ENCODE peak calls at places on chromosomes 11 and 22, in four cellular contexts. One of them, this sample, is unnamed. For H3K9me2, the result is how much of the 10 kb centered on the place peaks cover.

GRCh38 chr11:82858556-82859091 is 41.6 kb downstream of the PRCP start:
- DNase-seq in GM23338: no peak
- DNase-seq in HCT116: no peak
- DNase-seq in OCI-LY7: no peak
- DNase-seq in this sample: no peak

GRCh38 chr11:61007383-61007970 is 36.0 kb downstream of the CD6 start:
- DNase-seq in HCT116: no peak
- DNase-seq in GM23338: peak
- DNase-seq in OCI-LY7: no peak
- DNase-seq in this sample: peak

GRCh38 chr11:95412074-95412473 is 181.1 kb upstream of the SESN3 start:
- DNase-seq in OCI-LY7: no peak
- DNase-seq in HCT116: no peak
- DNase-seq in GM23338: no peak
- DNase-seq in this sample: no peak

GRCh38 chr11:69113226-69113625 is 42.5 kb upstream of the SMIM38 start:
- DNase-seq in OCI-LY7: no peak
- DNase-seq in GM23338: no peak
- DNase-seq in HCT116: no peak
- DNase-seq in this sample: no peak

GRCh38 chr11:44611687-44612437 is 46.4 kb downstream of the CD82 start:
- DNase-seq in HCT116: no peak
- DNase-seq in GM23338: no peak
- DNase-seq in OCI-LY7: peak
- DNase-seq in this sample: no peak

GRCh38 chr11:35245786-35246185 is 106.8 kb downstream of the CD44 start:
- DNase-seq in HCT116: no peak
- DNase-seq in OCI-LY7: no peak
- DNase-seq in GM23338: no peak
- DNase-seq in this sample: no peak

GRCh38 chr11:30392221-30392784 is 69.4 kb downstream of the ARL14EP start:
- DNase-seq in HCT116: no peak
- DNase-seq in GM23338: no peak
- DNase-seq in OCI-LY7: no peak
- DNase-seq in this sample: peak

GRCh38 chr22:17230239-17230638 is 11.0 kb upstream of the ADA2 start:
- DNase-seq in HCT116: no peak
- DNase-seq in OCI-LY7: no peak
- DNase-seq in GM23338: no peak
- DNase-seq in this sample: no peak

GRCh38 chr22:28360846-28361424 is 318.7 kb downstream of the TTC28 start:
- DNase-seq in OCI-LY7: no peak
- DNase-seq in HCT116: no peak
- DNase-seq in GM23338: no peak
- DNase-seq in this sample: no peak

GRCh38 chr11:45918331-45918941 is 759 bp upstream of the PEX16 start:
- DNase-seq in OCI-LY7: peak
- DNase-seq in HCT116: no peak
- DNase-seq in GM23338: peak
- DNase-seq in this sample: peak

GRCh38 chr22:20653012-20653794 is 120.7 kb upstream of the SERPIND1 start:
- DNase-seq in HCT116: no peak
- DNase-seq in GM23338: no peak
- DNase-seq in OCI-LY7: no peak
- DNase-seq in this sample: no peak

GRCh38 chr11:17699157-17700114 is 19.9 kb upstream of the MYOD1 start:
- DNase-seq in OCI-LY7: no peak
- DNase-seq in GM23338: no peak
- DNase-seq in HCT116: no peak
- DNase-seq in this sample: peak

GRCh38 chr11:96126917-96127595 is 203.1 kb upstream of the MTMR2 start:
- DNase-seq in GM23338: no peak
- DNase-seq in OCI-LY7: no peak
- DNase-seq in HCT116: no peak
- DNase-seq in this sample: no peak

GRCh38 chr22:50009765-50010675 is 2.5 kb downstream of the IL17REL start:
- DNase-seq in OCI-LY7: no peak
- DNase-seq in GM23338: no peak
- DNase-seq in HCT116: no peak
- DNase-seq in this sample: peak

GRCh38 chr22:38881464-38881871 is 9.5 kb upstream of the CBX6 start:
- DNase-seq in HCT116: no peak
- DNase-seq in OCI-LY7: no peak
- DNase-seq in GM23338: no peak
- DNase-seq in this sample: no peak

DNA sequence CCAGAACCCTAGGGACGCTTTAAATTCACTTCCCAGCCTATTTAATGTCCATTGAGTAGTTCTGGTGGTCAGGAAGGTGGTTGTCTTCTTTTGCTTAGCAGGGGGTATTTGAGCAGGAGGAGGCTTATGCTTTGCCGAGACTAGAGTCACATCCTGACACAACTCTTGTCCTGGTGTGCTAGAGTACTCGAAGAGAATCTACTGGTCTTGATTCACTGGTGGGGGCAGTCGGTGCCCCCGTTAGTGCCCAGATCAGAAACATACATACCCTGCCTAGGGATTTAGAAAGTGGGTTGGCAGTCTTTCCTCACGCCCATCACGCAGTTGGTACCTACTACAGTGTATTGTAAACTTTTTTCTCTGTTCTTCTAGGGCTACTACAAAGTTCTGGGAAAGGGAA is 2.7 kb downstream of the RPL27A start:
- DNase-seq in GM23338: no peak
- DNase-seq in HCT116: no peak
- DNase-seq in OCI-LY7: no peak
- DNase-seq in this sample: no peak
- H3K4me2 ChIP-seq in GM23338: peak
- H3K4me2 ChIP-seq in HCT116: peak
- H3K4me2 ChIP-seq in OCI-LY7: peak
- H3K4me2 ChIP-seq in this sample: peak

GRCh38 chr22:46858181-46858771 is 95.8 kb downstream of the TBC1D22A start:
- DNase-seq in HCT116: no peak
- DNase-seq in GM23338: no peak
- DNase-seq in OCI-LY7: no peak
- DNase-seq in this sample: no peak
- TF ChIP-seq EZH2phosphoT487 in HCT116: no peak
- TF ChIP-seq EZH2phosphoT487 in GM23338: no peak
- TF ChIP-seq EZH2phosphoT487 in OCI-LY7: no peak
- TF ChIP-seq EZH2phosphoT487 in this sample: no peak

DNA sequence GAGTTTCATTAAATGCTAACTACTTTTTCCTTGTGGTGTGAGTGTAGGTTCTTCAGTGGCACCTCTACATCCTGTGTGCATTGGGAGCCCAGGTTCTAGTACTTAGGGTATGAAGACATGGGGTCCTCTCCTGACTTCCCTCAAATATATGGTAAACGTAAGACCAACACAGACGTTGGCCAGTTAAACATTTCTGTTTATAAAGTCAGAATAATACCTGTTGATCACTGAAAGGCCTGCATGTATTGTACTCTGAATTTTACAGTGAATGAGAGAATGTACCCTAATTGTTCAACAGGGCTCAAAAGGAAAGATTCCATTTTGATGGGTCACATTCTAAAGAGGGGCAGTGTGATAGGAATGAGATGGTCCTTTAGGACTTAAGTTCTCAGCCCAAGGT is 3.2 kb downstream of the RPL27A start:
- DNase-seq in OCI-LY7: no peak
- DNase-seq in GM23338: no peak
- DNase-seq in HCT116: no peak
- DNase-seq in this sample: no peak
- H3K9me2 ChIP-seq in OCI-LY7: under half
- H3K9me2 ChIP-seq in GM23338: under half
- H3K9me2 ChIP-seq in HCT116: under half
- H3K9me2 ChIP-seq in this sample: under half

DNA sequence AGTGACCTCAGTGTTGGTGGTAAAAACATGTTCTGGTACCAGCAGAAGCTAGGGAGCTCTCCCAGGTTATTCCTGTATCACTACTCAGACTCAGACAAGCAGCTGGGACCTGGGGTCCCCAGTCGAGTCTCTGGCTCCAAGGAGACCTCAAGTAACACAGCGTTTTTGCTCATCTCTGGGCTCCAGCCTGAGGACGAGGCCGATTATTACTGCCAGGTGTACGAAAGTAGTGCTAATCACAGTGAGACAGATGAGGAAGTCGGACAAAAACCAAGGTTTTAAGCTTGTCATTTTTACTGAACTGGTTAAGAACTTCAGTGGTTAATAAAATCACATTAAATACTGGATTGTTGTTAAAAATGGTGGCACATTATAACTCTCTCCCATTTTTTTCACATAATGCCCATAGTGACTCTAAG is 42.7 kb upstream of the VPREB1 start:
- DNase-seq in GM23338: no peak
- DNase-seq in HCT116: no peak
- DNase-seq in OCI-LY7: peak
- DNase-seq in this sample: no peak
- H3K4me2 ChIP-seq in GM23338: no peak
- H3K4me2 ChIP-seq in HCT116: no peak
- H3K4me2 ChIP-seq in OCI-LY7: peak
- H3K4me2 ChIP-seq in this sample: no peak

GRCh38 chr11:115613986-115614625 is 109.9 kb upstream of the CADM1 start:
- DNase-seq in OCI-LY7: no peak
- DNase-seq in HCT116: no peak
- DNase-seq in GM23338: no peak
- DNase-seq in this sample: peak
- TF ChIP-seq EZH2phosphoT487 in OCI-LY7: no peak
- TF ChIP-seq EZH2phosphoT487 in HCT116: no peak
- TF ChIP-seq EZH2phosphoT487 in GM23338: no peak
- TF ChIP-seq EZH2phosphoT487 in this sample: no peak

DNA sequence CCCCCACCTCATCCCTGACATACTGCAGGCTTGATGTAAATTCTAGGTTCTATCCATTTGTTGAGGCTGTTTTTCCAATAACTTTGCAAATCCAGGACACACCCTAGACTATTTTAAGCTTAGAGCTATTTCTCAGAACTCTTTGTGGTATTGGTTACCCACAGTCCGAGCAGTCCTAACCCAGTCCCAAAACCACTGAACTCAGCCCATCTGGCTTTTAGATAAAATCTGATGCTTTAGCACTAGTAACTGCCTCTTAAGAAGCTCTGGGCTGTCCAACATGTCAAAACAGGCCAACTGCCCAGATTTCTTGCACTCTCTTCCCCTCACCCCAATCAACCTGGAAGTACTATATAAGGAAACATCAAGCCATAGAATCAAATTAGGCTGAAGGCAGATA is 344.4 kb upstream of the CADM1 start:
- DNase-seq in OCI-LY7: no peak
- DNase-seq in GM23338: no peak
- DNase-seq in HCT116: no peak
- DNase-seq in this sample: no peak
- H3K9me2 ChIP-seq in OCI-LY7: under half
- H3K9me2 ChIP-seq in GM23338: under half
- H3K9me2 ChIP-seq in HCT116: under half
- H3K9me2 ChIP-seq in this sample: under half